ENCODE peak calls at places on chromosomes 16 and 17, in nine cellular contexts. One of them, this sample, is unnamed.

GRCh38 chr16:56226187-56226586 is 34.9 kb downstream of the GNAO1 start:
- DNase-seq in IMR-90: no peak
- DNase-seq in sigmoid colon: no peak
- DNase-seq in ascending aorta: no peak
- DNase-seq in body of pancreas: no peak
- DNase-seq in lower lobe of right lung: no peak
- DNase-seq in cardiac muscle cell: no peak
- DNase-seq in A549: no peak
- DNase-seq in H9: no peak
- DNase-seq in this sample: no peak

GRCh38 chr16:28985611-28986041 is 774 bp downstream of the LAT start:
- DNase-seq in IMR-90: no peak
- DNase-seq in sigmoid colon: no peak
- DNase-seq in ascending aorta: no peak
- DNase-seq in body of pancreas: no peak
- DNase-seq in lower lobe of right lung: no peak
- DNase-seq in cardiac muscle cell: no peak
- DNase-seq in A549: no peak
- DNase-seq in H9: no peak
- DNase-seq in this sample: no peak

GRCh38 chr17:77125432-77125901 is 15.3 kb upstream of the SEC14L1 start:
- DNase-seq in IMR-90: peak
- DNase-seq in sigmoid colon: no peak
- DNase-seq in ascending aorta: no peak
- DNase-seq in body of pancreas: no peak
- DNase-seq in lower lobe of right lung: no peak
- DNase-seq in cardiac muscle cell: peak
- DNase-seq in A549: peak
- DNase-seq in H9: no peak
- DNase-seq in this sample: peak

GRCh38 chr17:45895969-45896793 is 1.8 kb downstream of the MAPT start:
- DNase-seq in IMR-90: no peak
- DNase-seq in sigmoid colon: no peak
- DNase-seq in ascending aorta: no peak
- DNase-seq in body of pancreas: no peak
- DNase-seq in lower lobe of right lung: no peak
- DNase-seq in cardiac muscle cell: no peak
- DNase-seq in A549: peak
- DNase-seq in H9: no peak
- DNase-seq in this sample: no peak

GRCh38 chr17:38568845-38569510 is 36.8 kb downstream of the SRCIN1 start:
- DNase-seq in IMR-90: no peak
- DNase-seq in sigmoid colon: no peak
- DNase-seq in ascending aorta: no peak
- DNase-seq in body of pancreas: no peak
- DNase-seq in lower lobe of right lung: no peak
- DNase-seq in cardiac muscle cell: no peak
- DNase-seq in A549: no peak
- DNase-seq in H9: no peak
- DNase-seq in this sample: no peak

GRCh38 chr17:20009052-20009301 is 182 bp upstream of the SPECC1 start:
- DNase-seq in IMR-90: no peak
- DNase-seq in sigmoid colon: no peak
- DNase-seq in ascending aorta: no peak
- DNase-seq in body of pancreas: no peak
- DNase-seq in lower lobe of right lung: peak
- DNase-seq in cardiac muscle cell: peak
- DNase-seq in A549: no peak
- DNase-seq in H9: no peak
- DNase-seq in this sample: peak

GRCh38 chr16:69942627-69943170 is 8.4 kb upstream of the CLEC18A start:
- DNase-seq in IMR-90: no peak
- DNase-seq in sigmoid colon: peak
- DNase-seq in ascending aorta: no peak
- DNase-seq in body of pancreas: no peak
- DNase-seq in lower lobe of right lung: peak
- DNase-seq in cardiac muscle cell: no peak
- DNase-seq in A549: no peak
- DNase-seq in H9: no peak
- DNase-seq in this sample: no peak

GRCh38 chr16:78249056-78249455 is 149.6 kb downstream of the WWOX start:
- DNase-seq in IMR-90: no peak
- DNase-seq in sigmoid colon: no peak
- DNase-seq in ascending aorta: no peak
- DNase-seq in body of pancreas: peak
- DNase-seq in lower lobe of right lung: peak
- DNase-seq in cardiac muscle cell: no peak
- DNase-seq in A549: peak
- DNase-seq in H9: peak
- DNase-seq in this sample: no peak

GRCh38 chr17:6701719-6702118 is 11.4 kb downstream of the SLC13A5 start:
- DNase-seq in IMR-90: no peak
- DNase-seq in sigmoid colon: peak
- DNase-seq in ascending aorta: no peak
- DNase-seq in body of pancreas: peak
- DNase-seq in lower lobe of right lung: no peak
- DNase-seq in cardiac muscle cell: peak
- DNase-seq in A549: peak
- DNase-seq in H9: peak
- DNase-seq in this sample: no peak

GRCh38 chr17:351875-352420 is 659 bp downstream of the RPH3AL start:
- DNase-seq in IMR-90: no peak
- DNase-seq in sigmoid colon: no peak
- DNase-seq in ascending aorta: peak
- DNase-seq in body of pancreas: no peak
- DNase-seq in lower lobe of right lung: no peak
- DNase-seq in cardiac muscle cell: no peak
- DNase-seq in A549: peak
- DNase-seq in H9: no peak
- DNase-seq in this sample: no peak

GRCh38 chr17:352421-353212 is at the start of gene RPH3AL:
- DNase-seq in IMR-90: no peak
- DNase-seq in sigmoid colon: no peak
- DNase-seq in ascending aorta: no peak
- DNase-seq in body of pancreas: peak
- DNase-seq in lower lobe of right lung: peak
- DNase-seq in cardiac muscle cell: peak
- DNase-seq in A549: peak
- DNase-seq in H9: peak
- DNase-seq in this sample: peak

GRCh38 chr17:351436-351713 is 1.2 kb downstream of the RPH3AL start:
- DNase-seq in IMR-90: no peak
- DNase-seq in sigmoid colon: no peak
- DNase-seq in ascending aorta: no peak
- DNase-seq in body of pancreas: no peak
- DNase-seq in lower lobe of right lung: no peak
- DNase-seq in cardiac muscle cell: no peak
- DNase-seq in A549: peak
- DNase-seq in H9: no peak
- DNase-seq in this sample: no peak

GRCh38 chr17:349666-350065 is 2.9 kb downstream of the RPH3AL start:
- DNase-seq in IMR-90: no peak
- DNase-seq in sigmoid colon: no peak
- DNase-seq in ascending aorta: no peak
- DNase-seq in body of pancreas: no peak
- DNase-seq in lower lobe of right lung: no peak
- DNase-seq in cardiac muscle cell: peak
- DNase-seq in A549: no peak
- DNase-seq in H9: no peak
- DNase-seq in this sample: no peak

DNA sequence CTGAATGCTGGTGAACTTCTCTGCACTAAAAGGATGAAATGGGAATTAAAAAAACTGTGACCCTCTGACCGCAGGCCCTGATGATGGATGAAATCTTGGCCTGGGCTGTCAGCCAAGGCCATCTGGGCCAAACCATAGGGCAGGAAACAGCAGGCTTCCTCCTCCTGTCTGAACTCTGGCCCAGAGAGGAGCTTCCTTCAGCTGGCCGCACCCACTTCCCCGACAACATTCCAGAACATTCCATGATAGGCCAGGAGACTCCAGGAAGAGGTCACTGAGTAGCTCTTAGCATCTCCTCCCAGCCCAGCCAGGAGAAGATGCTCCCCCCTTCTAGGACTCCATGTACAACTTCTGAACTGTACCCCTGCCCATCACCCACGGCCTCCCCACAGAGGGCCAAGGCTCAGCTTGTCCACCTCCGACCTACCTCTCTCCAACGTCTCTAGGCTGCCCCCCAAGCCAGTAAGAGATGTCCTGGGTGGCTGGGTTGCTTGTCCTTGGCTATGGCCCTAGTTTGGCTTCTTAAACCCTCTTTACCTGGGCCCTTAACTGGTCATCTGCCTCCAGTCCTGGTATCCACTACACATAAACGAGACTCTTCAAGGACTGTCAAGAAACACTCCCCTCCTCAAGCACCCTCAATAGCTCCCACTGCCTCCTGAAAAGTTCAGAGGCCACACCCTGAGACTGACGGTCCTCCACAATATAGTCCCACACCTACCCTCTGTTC is 1.7 kb downstream of the RPH3AL start:
- DNase-seq in IMR-90: no peak
- DNase-seq in sigmoid colon: peak
- DNase-seq in ascending aorta: peak
- DNase-seq in body of pancreas: peak
- DNase-seq in lower lobe of right lung: peak
- DNase-seq in cardiac muscle cell: peak
- DNase-seq in A549: peak
- DNase-seq in H9: peak
- DNase-seq in this sample: peak
- TF ChIP-seq CTCF in IMR-90: no peak
- TF ChIP-seq CTCF in sigmoid colon: no peak
- TF ChIP-seq CTCF in ascending aorta: no peak
- TF ChIP-seq CTCF in body of pancreas: no peak
- TF ChIP-seq CTCF in lower lobe of right lung: no peak
- TF ChIP-seq CTCF in cardiac muscle cell: no peak
- TF ChIP-seq CTCF in A549: no peak
- TF ChIP-seq CTCF in H9: no peak
- TF ChIP-seq CTCF in this sample: no peak

DNA sequence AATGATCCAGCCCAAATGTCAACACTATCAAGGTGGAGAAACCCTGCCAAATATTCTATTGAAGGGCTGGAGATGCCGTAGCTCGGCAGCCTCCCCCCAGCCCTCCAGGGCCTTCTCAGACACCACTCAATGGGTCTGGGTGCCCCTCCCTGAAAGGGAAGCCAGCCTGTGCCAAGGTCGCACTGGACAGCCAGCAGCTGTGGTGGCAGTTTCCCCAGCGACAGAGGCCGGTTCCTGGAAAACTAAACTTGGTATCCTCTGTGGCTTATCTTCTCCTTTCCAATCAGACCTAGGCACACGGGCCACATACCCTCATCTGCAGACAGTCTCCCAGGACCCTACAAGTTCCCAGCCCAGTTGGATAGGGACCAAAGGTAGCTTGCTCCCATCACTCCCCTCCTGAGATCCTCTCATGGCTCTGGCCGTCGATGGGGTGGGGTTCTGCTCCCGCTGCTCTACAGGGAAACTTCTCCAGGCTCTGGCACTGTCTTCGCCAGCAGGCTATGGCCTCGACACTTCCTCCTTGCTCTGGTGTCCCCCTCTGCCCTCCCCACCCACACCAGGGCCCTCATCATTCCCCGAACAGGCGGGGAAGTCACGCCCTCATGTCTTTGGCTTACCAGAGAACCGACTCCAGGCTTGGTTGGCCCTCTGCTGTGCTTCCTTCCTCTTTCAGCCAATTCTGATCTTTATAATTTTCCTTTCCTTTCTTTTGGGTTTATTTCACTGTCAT is 18.3 kb upstream of the IL21R start:
- DNase-seq in IMR-90: no peak
- DNase-seq in sigmoid colon: peak
- DNase-seq in ascending aorta: peak
- DNase-seq in body of pancreas: no peak
- DNase-seq in lower lobe of right lung: peak
- DNase-seq in cardiac muscle cell: no peak
- DNase-seq in A549: no peak
- DNase-seq in H9: no peak
- DNase-seq in this sample: no peak
- H3K27ac ChIP-seq in IMR-90: no peak
- H3K27ac ChIP-seq in sigmoid colon: no peak
- H3K27ac ChIP-seq in ascending aorta: no peak
- H3K27ac ChIP-seq in body of pancreas: no peak
- H3K27ac ChIP-seq in lower lobe of right lung: peak
- H3K27ac ChIP-seq in cardiac muscle cell: no peak
- H3K27ac ChIP-seq in A549: no peak
- H3K27ac ChIP-seq in H9: no peak
- H3K27ac ChIP-seq in this sample: no peak

GRCh38 chr17:12342161-12342560 is 321.5 kb downstream of the MAP2K4 start:
- DNase-seq in IMR-90: no peak
- DNase-seq in sigmoid colon: no peak
- DNase-seq in ascending aorta: no peak
- DNase-seq in body of pancreas: no peak
- DNase-seq in lower lobe of right lung: no peak
- DNase-seq in cardiac muscle cell: no peak
- DNase-seq in A549: no peak
- DNase-seq in H9: peak
- DNase-seq in this sample: no peak

GRCh38 chr17:12348476-12348875 is 317.2 kb upstream of the MYOCD start:
- DNase-seq in IMR-90: peak
- DNase-seq in sigmoid colon: no peak
- DNase-seq in ascending aorta: no peak
- DNase-seq in body of pancreas: no peak
- DNase-seq in lower lobe of right lung: no peak
- DNase-seq in cardiac muscle cell: no peak
- DNase-seq in A549: peak
- DNase-seq in H9: no peak
- DNase-seq in this sample: no peak

DNA sequence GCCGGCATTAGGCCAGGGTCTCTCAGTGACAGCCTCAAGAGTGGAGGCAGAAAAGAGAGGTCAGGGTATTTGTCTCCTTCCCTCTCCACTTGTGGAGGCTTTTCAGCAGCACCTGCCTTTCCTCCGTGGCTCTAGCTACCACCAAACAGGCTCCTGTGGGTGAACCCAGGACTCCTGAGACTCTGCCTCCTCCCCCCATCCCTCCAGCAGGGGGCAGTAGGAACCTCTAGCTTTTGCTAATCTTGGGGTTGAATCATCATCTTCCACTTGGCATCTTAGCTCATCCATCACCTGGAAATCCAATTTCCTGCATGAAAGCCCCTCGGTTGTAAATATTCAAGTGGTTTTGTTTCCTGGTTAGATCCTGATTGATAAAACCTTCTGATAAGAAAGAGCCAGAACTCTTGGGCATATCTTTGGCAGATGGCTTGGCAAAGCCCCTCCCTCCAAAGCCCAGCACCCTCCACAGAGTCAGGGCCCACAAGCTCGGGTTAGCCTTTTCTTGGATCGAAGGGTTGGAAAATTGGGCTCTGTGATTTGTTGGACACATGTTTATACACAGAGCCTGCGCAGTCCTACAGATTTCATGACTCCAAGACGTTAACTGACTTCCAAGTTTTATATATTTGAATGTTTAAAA is 322.1 kb downstream of the MAP2K4 start:
- DNase-seq in IMR-90: no peak
- DNase-seq in sigmoid colon: no peak
- DNase-seq in ascending aorta: no peak
- DNase-seq in body of pancreas: no peak
- DNase-seq in lower lobe of right lung: no peak
- DNase-seq in cardiac muscle cell: peak
- DNase-seq in A549: peak
- DNase-seq in H9: peak
- DNase-seq in this sample: no peak
- TF ChIP-seq CTCF in IMR-90: peak
- TF ChIP-seq CTCF in sigmoid colon: peak
- TF ChIP-seq CTCF in ascending aorta: no peak
- TF ChIP-seq CTCF in body of pancreas: no peak
- TF ChIP-seq CTCF in lower lobe of right lung: peak
- TF ChIP-seq CTCF in cardiac muscle cell: peak
- TF ChIP-seq CTCF in A549: peak
- TF ChIP-seq CTCF in H9: peak
- TF ChIP-seq CTCF in this sample: peak

GRCh38 chr16:14186954-14187306 is 115.8 kb downstream of the MRTFB start:
- DNase-seq in IMR-90: no peak
- DNase-seq in sigmoid colon: no peak
- DNase-seq in ascending aorta: no peak
- DNase-seq in body of pancreas: no peak
- DNase-seq in lower lobe of right lung: no peak
- DNase-seq in cardiac muscle cell: no peak
- DNase-seq in A549: no peak
- DNase-seq in H9: no peak
- DNase-seq in this sample: peak
- H3K27ac ChIP-seq in IMR-90: no peak
- H3K27ac ChIP-seq in sigmoid colon: peak
- H3K27ac ChIP-seq in ascending aorta: peak
- H3K27ac ChIP-seq in body of pancreas: peak
- H3K27ac ChIP-seq in lower lobe of right lung: peak
- H3K27ac ChIP-seq in cardiac muscle cell: peak
- H3K27ac ChIP-seq in A549: peak
- H3K27ac ChIP-seq in H9: no peak
- H3K27ac ChIP-seq in this sample: peak